ENCODE peak calls at places on chromosomes 16 and 17, in five cellular contexts. V is IMR-90, Z is stomach, B is Peyer's patch, I is heart right ventricle. G is an unnamed sample.

GRCh38 chr17:1644493-1645206 is 882 bp downstream of the SCARF1 start:
- DNase-seq in V (peak; percentile 73), Z (no peak), B (peak; percentile 68), I (peak; percentile 49), G (peak; percentile 94)

GRCh38 chr17:82917656-82918345 is 78.0 kb upstream of the ZNF750 start:
- DNase-seq in V (peak; percentile 23), Z (no peak), B (no peak), I (no peak), G (no peak)

GRCh38 chr16:69089091-69089912 is 16.2 kb upstream of the HAS3 start:
- DNase-seq in V (peak; percentile 53), Z (peak; percentile 40), B (no peak), I (no peak), G (no peak)

GRCh38 chr16:30903596-30903995 is 7.2 kb downstream of the CTF1 start:
- DNase-seq in V (no peak), Z (no peak), B (peak; percentile 47), I (peak; percentile 63), G (peak; percentile 80)

GRCh38 chr17:42010898-42011516 is 6.2 kb downstream of the DNAJC7 start:
- DNase-seq in V (peak; percentile 22), Z (no peak), B (no peak), I (no peak), G (peak; percentile 79)

GRCh38 chr17:83091257-83092141 is 12.1 kb downstream of the METRNL start:
- DNase-seq in V (no peak), Z (peak; percentile 89), B (peak; percentile 89), I (no peak), G (no peak)

GRCh38 chr17:34826332-34826731 is 134.9 kb downstream of the CCT6B start:
- DNase-seq in V (no peak), Z (no peak), B (no peak), I (no peak), G (no peak)

GRCh38 chr17:70560471-70560870 is 391.1 kb downstream of the KCNJ2 start:
- DNase-seq in V (no peak), Z (no peak), B (no peak), I (no peak), G (no peak)

GRCh38 chr17:41324180-41325075 is 8.9 kb upstream of the KRTAP17-1 start:
- DNase-seq in V (peak; percentile 8), Z (no peak), B (peak; percentile 51), I (no peak), G (no peak)

GRCh38 chr16:72856797-72857196 is 191.1 kb downstream of the ZFHX3 start:
- DNase-seq in V (no peak), Z (no peak), B (peak; percentile 38), I (no peak), G (peak; percentile 67)

GRCh38 chr17:2102931-2103398 is 48.1 kb downstream of the HIC1 start:
- DNase-seq in V (peak; percentile 90), Z (no peak), B (no peak), I (no peak), G (no peak)

GRCh38 chr17:80104321-80104955 is 3.1 kb downstream of the GAA start:
- DNase-seq in V (no peak), Z (no peak), B (no peak), I (no peak), G (peak; percentile 86)

GRCh38 chr17:35313875-35314409 is 59.5 kb downstream of the SLFN11 start:
- DNase-seq in V (no peak), Z (no peak), B (peak; percentile 49), I (peak; percentile 70), G (peak; percentile 8)

GRCh38 chr16:19522369-19523159 is 666 bp upstream of the GDE1 start:
- DNase-seq in V (no peak), Z (no peak), B (no peak), I (no peak), G (no peak)

GRCh38 chr17:9360610-9361571 is 214.7 kb downstream of the STX8 start:
- DNase-seq in V (peak; percentile 89), Z (no peak), B (peak; percentile 54), I (peak; percentile 11), G (peak; percentile 88)

GRCh38 chr17:70654706-70655105 is 485.4 kb downstream of the KCNJ2 start:
- DNase-seq in V (no peak), Z (no peak), B (no peak), I (no peak), G (no peak)

GRCh38 chr16:11675561-11676511 is 7.6 kb downstream of the SNN start:
- DNase-seq in V (peak; percentile 15), Z (peak; percentile 84), B (peak; percentile 89), I (no peak), G (no peak)

GRCh38 chr17:50339381-50339780 is 6.5 kb upstream of the XYLT2 start:
- DNase-seq in V (no peak), Z (peak; percentile 81), B (peak; percentile 5), I (no peak), G (no peak)

GRCh38 chr17:2697611-2698162 is 13.9 kb downstream of the CLUH start:
- DNase-seq in V (no peak), Z (no peak), B (peak; percentile 41), I (no peak), G (peak; percentile 84)

GRCh38 chr16:64445245-64445644 is 676.6 kb downstream of the CDH11 start:
- DNase-seq in V (no peak), Z (no peak), B (no peak), I (no peak), G (no peak)

GRCh38 chr16:50548659-50549560 is 714 bp downstream of the NKD1 start:
- DNase-seq in V (no peak), Z (peak; percentile 38), B (peak; percentile 52), I (no peak), G (no peak)

GRCh38 chr17:73323622-73324455 is 12.0 kb upstream of the CDC42EP4 start:
- DNase-seq in V (peak; percentile 58), Z (no peak), B (no peak), I (no peak), G (peak; percentile 50)

GRCh38 chr17:55760643-55761355 is 9.9 kb downstream of the PCTP start:
- DNase-seq in V (no peak), Z (no peak), B (no peak), I (no peak), G (no peak)

GRCh38 chr17:65297384-65297783 is 160.2 kb downstream of the RGS9 start:
- DNase-seq in V (no peak), Z (no peak), B (no peak), I (no peak), G (no peak)

GRCh38 chr16:82061861-82062525 is 26.9 kb downstream of the HSD17B2 start:
- DNase-seq in V (peak; percentile 22), Z (no peak), B (peak; percentile 61), I (no peak), G (no peak)

GRCh38 chr17:76558210-76559095 is 18.6 kb downstream of the PRCD start:
- DNase-seq in V (peak; percentile 20), Z (no peak), B (no peak), I (no peak), G (peak; percentile 29)

GRCh38 chr17:9016941-9017552 is 4.3 kb upstream of the NTN1 start:
- DNase-seq in V (no peak), Z (peak; percentile 52), B (peak; percentile 62), I (no peak), G (no peak)

GRCh38 chr16:67530013-67530939 is 1.6 kb downstream of the RIPOR1 start:
- DNase-seq in V (peak; percentile 76), Z (peak; percentile 65), B (peak; percentile 87), I (peak; percentile 86), G (peak; percentile 100)

DNA sequence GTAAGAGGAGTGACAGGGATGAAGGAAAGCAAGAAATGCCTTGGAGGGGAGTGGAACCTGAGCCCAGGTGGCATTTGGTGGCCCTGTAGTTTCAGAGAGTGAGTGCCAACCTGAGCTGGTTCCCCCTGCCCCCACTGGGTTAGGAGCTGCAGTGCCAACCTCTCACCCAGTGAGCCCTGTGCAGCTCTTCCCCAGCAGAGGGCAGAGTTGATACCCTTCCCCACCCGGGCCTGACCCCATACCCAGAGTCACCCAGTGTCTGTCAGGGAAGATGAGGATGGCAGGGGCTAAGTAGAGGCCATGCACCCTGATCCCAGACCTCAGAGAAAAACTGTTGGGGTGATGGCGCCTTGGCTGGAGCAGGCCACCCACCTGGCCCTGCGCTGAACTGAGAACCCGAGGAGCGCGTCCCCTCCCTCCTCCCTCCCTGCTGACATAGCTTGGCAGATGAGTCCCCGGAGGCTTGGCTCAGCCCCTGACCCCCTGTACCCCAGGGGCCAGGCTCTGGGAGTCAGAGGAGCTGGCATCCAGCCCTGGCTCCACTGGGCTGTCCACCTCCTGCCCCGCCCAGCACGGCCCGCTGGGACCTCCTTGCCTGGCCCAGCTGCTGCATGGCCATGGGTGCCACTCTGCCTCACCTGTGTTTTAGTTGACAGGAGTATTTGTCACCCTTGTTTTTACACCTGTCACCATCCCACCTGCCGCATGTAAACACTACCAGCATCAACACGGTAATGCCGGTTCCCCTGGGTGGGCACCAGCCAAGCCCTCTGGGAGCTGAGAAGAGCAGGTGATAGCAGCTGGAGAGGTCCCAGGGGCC is 113.9 kb downstream of the AMFR start:
- DNase-seq in V (no peak), Z (no peak), B (no peak), I (no peak), G (peak; percentile 64)
- TF ChIP-seq CTCF in V (no peak), Z (no peak), B (no peak), I (peak; percentile 16), G (peak; percentile 11)

DNA sequence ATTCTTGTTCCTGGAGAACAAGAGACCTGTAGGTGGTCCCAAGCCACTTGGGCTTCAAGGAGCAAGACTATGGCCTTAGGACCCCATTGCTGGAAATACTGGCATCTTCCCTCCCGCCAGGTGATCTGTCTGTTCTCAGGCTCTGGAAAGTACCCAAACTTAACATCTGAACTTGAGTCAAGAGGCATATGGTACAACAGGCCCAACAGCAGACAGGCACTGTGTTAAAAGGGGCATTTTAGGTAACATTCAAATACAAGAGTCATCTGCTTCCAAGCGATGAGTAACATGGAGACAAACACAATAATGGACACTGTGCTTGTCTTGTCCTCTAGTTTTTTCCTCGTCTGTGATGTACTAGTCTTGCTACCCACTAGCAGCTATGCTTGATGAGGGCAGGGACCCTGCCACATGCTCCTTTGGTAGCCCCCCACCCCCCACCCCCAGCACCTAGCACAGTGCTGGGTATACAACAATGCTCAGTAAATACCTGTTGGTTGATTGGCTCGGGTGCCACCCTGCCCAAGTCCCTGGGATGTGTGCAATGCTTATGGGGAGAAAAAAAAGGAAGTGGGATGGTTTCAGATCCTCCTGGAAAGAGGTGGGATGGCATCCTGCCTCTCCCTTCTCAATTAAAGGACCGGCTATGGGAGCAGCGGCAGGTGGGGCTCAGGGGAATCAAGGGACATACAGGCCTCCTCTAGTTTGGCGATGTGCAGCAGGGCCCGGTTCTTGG is 19.4 kb downstream of the CSF3 start:
- DNase-seq in V (no peak), Z (no peak), B (no peak), I (no peak), G (no peak)
- H3K36me3 ChIP-seq in V (peaks cover 43% of the 10 kb centered on the region), Z (peaks cover 65% of the 10 kb centered on the region), B (no peaks in the 10 kb centered on the region), I (no peaks in the 10 kb centered on the region), G (peaks cover 42% of the 10 kb centered on the region)

DNA sequence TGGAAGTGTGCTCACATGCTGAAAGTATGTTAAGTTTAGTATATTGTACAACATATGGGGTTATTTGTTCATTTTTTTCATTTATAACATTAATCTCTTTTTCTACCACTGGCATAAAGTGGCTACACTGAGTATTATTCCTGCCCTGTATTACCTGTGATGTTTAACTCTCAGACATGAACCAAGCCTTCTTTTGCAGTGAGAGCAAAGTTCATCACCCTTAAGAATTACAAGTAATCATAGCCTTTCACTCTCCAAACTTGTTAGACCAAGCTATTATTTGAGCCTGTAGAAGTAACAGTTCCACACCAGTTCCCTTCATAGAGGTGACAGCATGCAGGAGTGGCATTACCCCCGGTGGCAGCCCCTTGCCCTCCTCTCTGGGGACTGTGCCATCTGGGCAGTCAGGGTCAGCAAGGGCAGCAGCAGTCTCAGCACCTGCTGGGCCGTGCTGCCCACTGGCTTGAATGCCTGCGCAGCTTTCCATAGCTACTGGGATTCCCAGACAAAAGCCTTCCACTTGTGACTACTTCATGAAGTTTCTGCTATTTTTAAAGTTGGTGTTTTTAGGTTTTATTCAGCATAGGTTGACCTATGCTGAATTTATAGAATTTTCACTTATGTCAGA is 71.3 kb downstream of the TMC6 start:
- DNase-seq in V (no peak), Z (no peak), B (no peak), I (no peak), G (no peak)
- H3K27ac ChIP-seq in V (no peak overlapping the region), Z (no peak overlapping the region), B (no peak overlapping the region), I (peak overlapping the region; percentile 53), G (no peak overlapping the region)

GRCh38 chr16:87172632-87173031 is 144.6 kb downstream of the C16orf95 start:
- DNase-seq in V (no peak), Z (no peak), B (no peak), I (no peak), G (peak; percentile 70)
- TF ChIP-seq CTCF in V (peak; percentile 14), Z (no peak), B (no peak), I (no peak), G (peak; percentile 24)

G was measured in osteoblast.